ENCODE peak calls at places on chromosomes 7 and 10, in four cellular contexts. A, G, N and H are unnamed samples.
A peak's percentile ranks its signal among the peaks of the same experiment; 100 is the strongest.

GRCh38 chr10:121696854-121697253 is 98.6 kb upstream of the FGFR2 start:
- DNase-seq in A (no peak), G (no peak), N (no peak), H (no peak)

GRCh38 chr7:143205560-143206293 is 16.1 kb upstream of the TAS2R40 start:
- DNase-seq in G (no peak), A (no peak), N (peak; percentile 14), H (peak; percentile 40)

GRCh38 chr7:69428089-69428488 is 170.2 kb upstream of the AUTS2 start:
- DNase-seq in A (no peak), G (no peak), N (no peak), H (no peak)

GRCh38 chr10:31051703-31052102 is 20.0 kb upstream of the ZNF438 start:
- DNase-seq in N (peak; percentile 37), A (no peak), G (no peak), H (no peak)

GRCh38 chr10:51422311-51423120 is 276.9 kb downstream of the CSTF2T start:
- DNase-seq in G (peak; percentile 33), A (no peak), N (peak; percentile 81), H (peak; percentile 51)

GRCh38 chr7:11951909-11952308 is 119.9 kb upstream of the THSD7A start:
- DNase-seq in G (no peak), N (no peak), A (no peak), H (no peak)

GRCh38 chr7:50851451-50851850 is 68.8 kb upstream of the GRB10 start:
- DNase-seq in A (no peak), N (peak; percentile 79), G (no peak), H (no peak)

GRCh38 chr7:30369879-30370278 is 85.5 kb downstream of the ZNRF2 start:
- DNase-seq in A (no peak), G (no peak), N (no peak), H (no peak)

GRCh38 chr10:13340626-13341370 is 7.3 kb downstream of the SEPHS1 start:
- DNase-seq in N (no peak), G (no peak), A (no peak), H (no peak)

GRCh38 chr10:86556532-86556931 is 34.9 kb upstream of the WAPL start:
- DNase-seq in A (no peak), N (no peak), G (peak; percentile 67), H (no peak)

GRCh38 chr7:7454000-7454399 is 81.7 kb downstream of the COL28A1 start:
- DNase-seq in A (no peak), N (no peak), G (no peak), H (no peak)

DNA sequence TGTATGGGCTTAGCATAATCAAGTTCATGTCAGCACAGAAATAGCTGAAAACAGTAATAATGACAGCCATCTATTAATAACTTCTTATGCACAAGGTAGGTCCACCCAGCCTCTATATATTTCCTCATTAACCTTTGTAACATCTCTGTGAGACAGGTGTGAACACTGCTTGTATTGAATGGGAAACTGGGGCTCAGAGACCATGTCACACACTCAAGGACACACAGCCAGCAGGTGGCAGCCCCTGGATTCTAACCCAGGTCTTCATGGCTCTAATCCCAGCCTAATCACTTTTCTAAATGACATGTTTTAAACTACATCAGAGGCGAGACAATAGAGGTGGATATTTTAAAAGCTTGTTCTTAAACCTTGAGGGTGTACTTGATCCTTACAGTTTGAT is 591.4 kb downstream of the PARD3 start:
- DNase-seq in N (no peak), G (no peak), A (no peak), H (no peak)
- TF ChIP-seq CTCF in N (peak; percentile 4), G (no peak), A (no peak), H (no peak)

DNA sequence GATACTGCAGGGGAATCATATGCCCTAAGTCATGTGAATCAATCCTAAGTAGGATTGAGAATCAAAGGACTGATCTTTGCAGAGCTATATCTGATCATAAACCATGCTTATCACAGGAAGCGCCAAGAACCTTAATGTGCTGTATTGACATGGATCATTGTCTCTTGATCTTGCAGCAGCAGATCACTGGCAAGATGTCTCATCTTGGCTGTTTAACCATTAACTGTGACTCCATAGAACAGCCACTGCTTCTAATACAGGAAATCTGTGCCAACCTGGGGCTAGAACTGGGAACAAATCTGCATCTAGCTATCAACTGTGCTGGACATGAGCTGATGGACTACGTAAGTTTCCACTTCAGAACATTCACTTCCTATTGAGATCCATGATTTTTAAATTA is 21.6 kb downstream of the ENO4 start:
- DNase-seq in N (no peak), A (no peak), G (no peak), H (no peak)
- H3K36me3 ChIP-seq in N (no peaks in the 10 kb centered on the region), A (no peaks in the 10 kb centered on the region), G (no peaks in the 10 kb centered on the region), H (no peaks in the 10 kb centered on the region)

DNA sequence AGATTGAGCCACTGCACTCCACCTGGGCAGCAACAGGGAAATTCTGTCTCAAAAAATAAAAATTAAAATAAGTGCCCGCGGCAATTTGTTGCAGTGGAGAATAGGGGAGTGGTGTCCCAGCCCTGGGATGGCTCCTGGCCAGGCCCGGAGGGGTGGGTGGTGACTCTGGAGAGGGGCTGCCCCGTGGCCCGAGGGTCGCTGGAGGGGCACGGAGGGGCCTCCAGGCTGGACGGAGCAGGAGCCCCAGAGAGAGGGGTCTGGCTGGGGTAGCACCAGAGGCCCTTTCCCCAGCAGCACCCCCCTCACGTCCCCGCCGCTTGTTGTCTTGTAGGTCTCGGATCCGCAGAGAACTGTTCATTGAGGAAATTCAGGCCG is 38.6 kb upstream of the SH2B2 start:
- DNase-seq in N (no peak), G (no peak), A (no peak), H (no peak)
- TF ChIP-seq CTCF in N (no peak), G (no peak), A (no peak), H (no peak)

GRCh38 chr7:194996-195829 is 2.8 kb downstream of the FAM20C start:
- DNase-seq in A (no peak), N (peak; percentile 38), G (no peak), H (no peak)
- H3K36me3 ChIP-seq in A (peaks cover 8% of the 10 kb centered on the region), N (no peaks in the 10 kb centered on the region), G (no peaks in the 10 kb centered on the region), H (no peaks in the 10 kb centered on the region)

GRCh38 chr10:99534939-99535763 is 2.4 kb downstream of the NKX2-3 start:
- DNase-seq in N (peak; percentile 30), G (no peak), A (no peak), H (no peak)

GRCh38 chr10:99535764-99536399 is 3.1 kb downstream of the NKX2-3 start:
- DNase-seq in N (no peak), G (no peak), A (no peak), H (no peak)

GRCh38 chr10:99537381-99538286 is 4.9 kb downstream of the NKX2-3 start:
- DNase-seq in G (no peak), N (no peak), A (no peak), H (no peak)

GRCh38 chr10:99538287-99538917 is 5.7 kb downstream of the NKX2-3 start:
- DNase-seq in G (no peak), N (no peak), A (no peak), H (no peak)

GRCh38 chr10:99536400-99537254 is 3.9 kb downstream of the NKX2-3 start:
- DNase-seq in A (no peak), N (no peak), G (no peak), H (no peak)
- TF ChIP-seq CTCF in A (no peak), N (no peak), G (no peak), H (no peak)

GRCh38 chr7:107628461-107629064 is 32.1 kb upstream of the SLC26A4 start:
- DNase-seq in A (no peak), G (no peak), N (no peak), H (no peak)

GRCh38 chr7:107632466-107632865 is 28.2 kb upstream of the SLC26A4 start:
- DNase-seq in A (no peak), N (no peak), G (no peak), H (no peak)

GRCh38 chr7:107631588-107631987 is 29.0 kb upstream of the SLC26A4 start:
- DNase-seq in N (no peak), G (no peak), A (no peak), H (no peak)

GRCh38 chr7:107627002-107627401 is 33.6 kb upstream of the SLC26A4 start:
- DNase-seq in A (no peak), N (no peak), G (no peak), H (no peak)

GRCh38 chr7:107630342-107630741 is 30.3 kb upstream of the SLC26A4 start:
- DNase-seq in G (no peak), N (no peak), A (no peak), H (no peak)
- H3K36me3 ChIP-seq in G (no peaks in the 10 kb centered on the region), N (no peaks in the 10 kb centered on the region), A (no peaks in the 10 kb centered on the region), H (peaks cover 7% of the 10 kb centered on the region)

DNA sequence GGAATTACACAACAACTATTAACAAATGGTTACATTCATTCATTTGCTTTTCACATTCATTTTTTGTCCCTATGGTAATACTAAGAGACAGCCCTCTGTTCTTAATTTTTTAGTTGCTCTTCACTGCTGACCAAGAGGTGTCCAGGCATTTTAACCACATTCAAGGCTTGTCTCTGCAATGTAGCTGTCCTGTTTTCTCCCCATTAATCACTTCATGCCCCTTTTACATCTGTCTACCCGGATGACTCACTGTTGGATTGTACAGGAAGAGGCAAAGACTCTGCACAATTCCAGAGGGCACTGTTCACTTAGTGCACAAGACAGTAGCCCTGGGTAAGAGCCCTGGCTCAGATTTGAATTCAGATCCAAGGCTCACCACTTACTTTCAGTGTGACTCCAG is 168.5 kb downstream of the NOC3L start:
- DNase-seq in G (no peak), A (no peak), N (peak; percentile 42), H (no peak)
- TF ChIP-seq CTCF in G (no peak), A (no peak), N (no peak), H (no peak)

DNA sequence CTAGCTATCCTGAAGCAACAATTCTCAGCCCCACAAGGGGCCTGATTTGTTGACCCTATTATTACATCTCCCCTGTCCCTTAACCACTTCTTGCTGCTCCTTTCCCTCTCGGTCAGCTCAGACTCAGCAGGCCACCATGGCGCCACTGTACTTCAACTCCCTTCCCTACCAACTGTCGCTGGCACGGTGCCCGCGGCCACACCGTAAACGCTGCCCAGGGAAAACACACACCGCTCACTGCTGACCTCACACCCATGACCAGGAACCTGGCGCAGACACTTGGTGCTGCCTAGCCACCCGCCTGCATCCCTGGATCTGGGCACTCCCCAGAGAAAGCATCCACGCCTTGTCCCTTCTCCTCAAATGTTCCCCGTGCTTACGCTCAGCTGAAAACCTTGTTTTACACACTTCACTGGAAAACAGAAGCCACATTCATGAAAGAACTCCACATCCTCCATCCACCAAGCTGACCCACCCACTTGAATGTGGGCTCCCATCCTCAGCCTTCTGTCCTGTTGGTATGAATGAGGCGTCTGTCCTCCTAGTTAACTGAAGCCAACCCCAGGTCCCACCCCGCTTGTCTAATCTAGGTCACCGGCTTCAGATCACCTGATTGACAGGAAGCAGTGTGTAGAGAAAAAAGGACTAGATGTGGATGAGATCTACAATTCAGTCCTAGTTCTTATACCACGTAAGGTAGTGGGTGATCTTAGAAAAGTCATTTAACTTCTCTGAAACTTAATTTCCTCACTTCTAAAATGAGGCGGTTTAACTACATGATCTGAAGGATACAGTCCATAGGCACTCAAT is 28.5 kb upstream of the CRYGN start:
- DNase-seq in A (no peak), N (no peak), G (no peak), H (no peak)
- H3K36me3 ChIP-seq in A (peaks cover 10% of the 10 kb centered on the region), N (peaks cover 41% of the 10 kb centered on the region), G (peaks cover 2% of the 10 kb centered on the region), H (peaks cover 15% of the 10 kb centered on the region)

DNA sequence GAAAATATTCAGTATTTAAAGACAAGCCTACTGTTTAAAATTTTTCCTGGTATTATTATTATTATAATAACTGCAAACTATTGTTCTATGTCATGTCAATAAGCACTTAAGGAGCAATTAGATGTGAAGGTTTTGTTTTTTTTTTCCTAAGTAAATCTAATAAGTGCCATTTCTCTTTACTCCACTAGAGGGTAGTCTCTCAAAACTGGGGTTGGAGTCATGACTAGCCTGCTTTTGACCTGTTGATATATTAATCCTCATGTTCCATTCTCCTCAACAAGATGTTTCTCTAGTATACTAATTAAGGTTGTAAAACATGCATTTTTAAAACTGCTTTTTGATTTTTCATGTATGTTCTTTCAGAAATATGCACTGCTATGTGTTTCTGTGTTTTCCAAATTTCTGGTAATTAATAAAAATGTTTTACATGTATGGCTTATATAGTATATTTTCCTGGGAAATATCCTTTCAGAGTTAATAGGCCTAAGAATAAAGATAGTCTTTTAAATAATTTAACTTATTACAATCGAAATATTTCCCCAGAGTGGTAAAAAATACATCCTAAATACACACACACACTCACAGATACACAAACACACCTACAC is 1.0 kb upstream of the LRRN3 start:
- DNase-seq in G (no peak), A (no peak), N (peak; percentile 72), H (no peak)
- TF ChIP-seq CTCF in G (peak; percentile 66), A (peak; percentile 33), N (peak; percentile 75), H (peak; percentile 37)